ENCODE peak calls at places on chromosomes 12 and 14, in five cellular contexts. W, S, C, A and D are unnamed samples.
A peak's percentile ranks its signal among the peaks of the same experiment; 100 is the strongest.

GRCh38 chr14:68639518-68640292 is 153.2 kb downstream of the ZFP36L1 start:
- DNase-seq in W (peak; percentile 43), S (peak; percentile 31), C (no peak), A (no peak), D (no peak)

GRCh38 chr14:49220492-49220891 is 365.7 kb downstream of the RPS29 start:
- DNase-seq in W (no peak), S (no peak), C (no peak), A (no peak), D (no peak)

GRCh38 chr12:40310201-40310600 is 85.4 kb downstream of the LRRK2 start:
- DNase-seq in W (no peak), S (no peak), C (no peak), A (no peak), D (no peak)

GRCh38 chr14:83958359-83958758 is 1571.6 kb upstream of the FLRT2 start:
- DNase-seq in W (no peak), S (no peak), C (no peak), A (no peak), D (no peak)

GRCh38 chr14:53034688-53035087 is 83.8 kb upstream of the FERMT2 start:
- DNase-seq in W (no peak), S (no peak), C (no peak), A (no peak), D (no peak)

GRCh38 chr12:132422057-132423043 is 67.6 kb upstream of the FBRSL1 start:
- DNase-seq in W (no peak), S (no peak), C (no peak), A (no peak), D (no peak)

GRCh38 chr12:32471601-32472001 is 72.2 kb downstream of the FGD4 start:
- DNase-seq in W (no peak), S (no peak), C (no peak), A (no peak), D (no peak)

GRCh38 chr12:94509317-94509716 is 49.6 kb upstream of the CEP83 start:
- DNase-seq in W (no peak), S (no peak), C (no peak), A (no peak), D (no peak)

GRCh38 chr12:72453079-72453478 is 180.9 kb downstream of the TRHDE start:
- DNase-seq in W (no peak), S (no peak), C (no peak), A (no peak), D (no peak)

GRCh38 chr14:100864960-100865681 is 38.4 kb downstream of the RTL1 start:
- DNase-seq in W (peak; percentile 43), S (no peak), C (peak; percentile 21), A (no peak), D (no peak)

GRCh38 chr12:76018111-76018510 is 13.5 kb downstream of the PHLDA1 start:
- DNase-seq in W (no peak), S (no peak), C (no peak), A (no peak), D (peak; percentile 36)

GRCh38 chr12:7602287-7602686 is 63.4 kb downstream of the APOBEC1 start:
- DNase-seq in W (no peak), S (no peak), C (no peak), A (no peak), D (peak; percentile 31)

GRCh38 chr12:127393460-127393859 is 873.5 kb upstream of the TMEM132C start:
- DNase-seq in W (no peak), S (no peak), C (no peak), A (no peak), D (no peak)

GRCh38 chr12:53211476-53212381 is 4.7 kb upstream of the ITGB7 start:
- DNase-seq in W (no peak), S (no peak), C (peak; percentile 44), A (no peak), D (no peak)

GRCh38 chr14:76352639-76353281 is 23.2 kb upstream of the ESRRB start:
- DNase-seq in W (peak; percentile 56), S (peak; percentile 18), C (peak; percentile 67), A (peak; percentile 32), D (peak; percentile 10)

GRCh38 chr14:59009967-59010366 is 178.5 kb upstream of the DAAM1 start:
- DNase-seq in W (no peak), S (no peak), C (no peak), A (no peak), D (no peak)

GRCh38 chr12:103712191-103712590 is 125.1 kb downstream of the STAB2 start:
- DNase-seq in W (no peak), S (no peak), C (no peak), A (no peak), D (peak; percentile 37)

GRCh38 chr14:105143451-105144230 is 24.9 kb downstream of the JAG2 start:
- DNase-seq in W (no peak), S (no peak), C (no peak), A (no peak), D (no peak)

GRCh38 chr14:95620659-95621059 is 65.6 kb upstream of the TCL1B start:
- DNase-seq in W (no peak), S (no peak), C (no peak), A (no peak), D (no peak)

GRCh38 chr14:91372680-91373495 is 44.7 kb downstream of the CCDC88C start:
- DNase-seq in W (no peak), S (no peak), C (no peak), A (peak; percentile 52), D (no peak)

GRCh38 chr14:86673523-86673969 is 1143.6 kb downstream of the FLRT2 start:
- DNase-seq in W (no peak), S (no peak), C (no peak), A (no peak), D (no peak)

GRCh38 chr14:64708148-64709004 is 4.2 kb downstream of the PLEKHG3 start:
- DNase-seq in W (peak; percentile 60), S (no peak), C (no peak), A (no peak), D (no peak)

GRCh38 chr14:54275997-54276396 is 120.8 kb upstream of the CDKN3 start:
- DNase-seq in W (no peak), S (no peak), C (no peak), A (no peak), D (no peak)

GRCh38 chr14:75176142-75176820 is at the start of gene TMED10:
- DNase-seq in W (peak; percentile 95), S (peak; percentile 89), C (peak; percentile 91), A (peak; percentile 96), D (peak; percentile 52)

GRCh38 chr12:133233993-133234564 is 1.6 kb downstream of the ANHX start:
- DNase-seq in W (peak; percentile 38), S (no peak), C (no peak), A (no peak), D (no peak)

GRCh38 chr12:130526813-130527212 is 189.1 kb downstream of the PIWIL1 start:
- DNase-seq in W (no peak), S (no peak), C (no peak), A (no peak), D (no peak)

GRCh38 chr14:45377201-45377600 is 124.2 kb upstream of the MIS18BP1 start:
- DNase-seq in W (no peak), S (no peak), C (no peak), A (no peak), D (no peak)

GRCh38 chr14:104394606-104394910 is 185.0 kb upstream of the C14orf180 start:
- DNase-seq in W (no peak), S (peak; percentile 5), C (no peak), A (no peak), D (no peak)

GRCh38 chr14:106564058-106564643 is 1037.8 kb downstream of the TMEM121 start:
- DNase-seq in W (no peak), S (no peak), C (peak; percentile 67), A (peak; percentile 32), D (no peak)

GRCh38 chr14:74945261-74945851 is 10.0 kb downstream of the PGF start:
- DNase-seq in W (peak; percentile 73), S (no peak), C (no peak), A (no peak), D (no peak)

GRCh38 chr12:46562625-46563228 is 190.2 kb upstream of the SLC38A2 start:
- DNase-seq in W (no peak), S (no peak), C (no peak), A (no peak), D (peak; percentile 91)

GRCh38 chr14:99518441-99519346 is 37.5 kb downstream of the CCNK start:
- DNase-seq in W (peak; percentile 91), S (peak; percentile 77), C (peak; percentile 89), A (peak; percentile 79), D (no peak)

DNA sequence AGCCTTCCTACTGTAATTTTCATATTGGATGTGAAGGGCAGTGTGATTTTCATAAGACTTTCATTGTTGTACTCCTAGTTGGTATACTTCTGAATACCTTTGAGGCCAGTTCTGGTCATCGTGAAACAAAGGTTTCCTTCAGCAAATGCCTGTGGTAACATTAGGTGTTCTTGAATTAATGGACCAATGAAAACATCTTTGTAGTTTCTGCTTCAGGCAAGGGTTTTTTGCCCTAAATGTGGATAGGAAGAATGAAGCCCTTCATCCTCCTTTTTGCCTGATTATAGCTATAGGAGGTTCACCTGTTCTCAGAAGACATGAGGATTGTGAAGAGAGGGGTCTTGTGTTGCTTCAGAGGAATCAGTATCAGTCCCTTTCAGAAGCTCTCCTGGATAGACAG is 60.7 kb downstream of the PTPN11 start:
- DNase-seq in W (no peak), S (no peak), C (no peak), A (no peak), D (no peak)
- H3K4me3 ChIP-seq in W (no peak overlapping the region), S (no peak overlapping the region), C (no peak overlapping the region), A (no peak overlapping the region), D (no peak overlapping the region)

DNA sequence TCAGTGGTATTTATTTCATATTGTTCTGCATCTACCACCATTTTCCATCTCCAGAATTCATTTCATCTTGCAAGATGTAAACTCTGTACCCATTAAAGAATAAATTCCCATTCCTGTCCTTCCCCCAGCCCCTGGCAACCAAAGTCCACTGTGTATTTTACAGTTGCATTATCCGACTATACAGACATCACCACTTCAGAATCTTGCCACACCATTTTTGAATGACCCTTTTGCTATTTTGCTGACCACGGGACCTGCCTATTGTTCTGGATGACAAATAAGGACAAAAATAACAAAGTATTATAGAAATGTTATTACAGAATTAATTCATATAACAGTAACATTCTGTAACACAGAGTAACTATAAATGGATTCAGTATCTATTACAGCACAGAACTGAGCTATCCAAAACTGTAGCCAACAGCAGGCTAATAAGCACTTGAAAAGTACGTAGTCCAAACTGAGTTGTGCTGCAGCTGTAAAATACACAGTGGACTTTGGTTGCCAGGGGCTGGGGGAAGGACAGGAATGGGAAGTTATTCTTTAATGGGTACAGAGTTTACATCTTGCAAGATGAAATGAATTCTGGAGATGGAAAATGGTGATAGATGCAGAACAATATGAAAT is 61.3 kb downstream of the CDK17 start:
- DNase-seq in W (no peak), S (no peak), C (peak; percentile 52), A (no peak), D (no peak)
- H3K4me3 ChIP-seq in W (no peak overlapping the region), S (no peak overlapping the region), C (no peak overlapping the region), A (no peak overlapping the region), D (no peak overlapping the region)

GRCh38 chr14:23376477-23377200 is at the start of gene CMTM5:
- DNase-seq in W (no peak), S (no peak), C (peak; percentile 41), A (no peak), D (no peak)
- H3K4me3 ChIP-seq in W (no peak within 1 kb of the TSS), S (peak within 1 kb of the TSS; percentile 3), C (no peak within 1 kb of the TSS), A (no peak within 1 kb of the TSS), D (no peak within 1 kb of the TSS)

DNA sequence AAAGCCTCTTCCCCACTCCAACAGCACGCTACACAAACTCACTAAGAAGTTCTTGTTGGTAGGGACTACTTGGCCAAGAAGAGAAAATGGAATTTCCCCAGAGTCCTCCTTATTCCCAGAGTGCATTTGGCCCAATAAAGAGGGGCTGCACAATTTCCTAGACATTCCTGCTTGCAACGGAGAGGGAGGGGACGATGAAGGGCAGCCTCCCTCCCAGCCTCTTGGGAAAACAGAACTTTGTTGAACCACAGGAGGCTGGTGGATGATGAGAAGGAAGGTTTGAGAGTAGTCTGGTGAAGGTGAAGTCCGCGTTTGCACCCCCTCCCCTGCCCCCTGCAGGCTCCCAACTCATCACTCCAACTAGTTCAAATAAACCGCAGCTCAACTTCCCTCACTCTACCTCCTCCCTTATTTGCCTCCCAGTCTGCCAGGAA is 19.1 kb upstream of the TBX3 start:
- DNase-seq in W (no peak), S (no peak), C (no peak), A (no peak), D (no peak)
- H3K4me3 ChIP-seq in W (no peak overlapping the region), S (no peak overlapping the region), C (no peak overlapping the region), A (no peak overlapping the region), D (no peak overlapping the region)